ENCODE peak calls at places on chromosomes 1 and 21, in eight cellular contexts. J is K562, D is HepG2, W is A549, S is SK-N-SH, H is IMR-90, Q is H1, M is GM12878. R is an unnamed sample.

GRCh38 chr1:226938903-226939438 is 1.1 kb upstream of the COQ8A start:
- DNase-seq in J (no peak), D (peak; percentile 46), W (peak; percentile 36), S (no peak), H (peak; percentile 55), Q (no peak), M (no peak), R (no peak)

GRCh38 chr1:98704474-98704873 is 43.0 kb downstream of the SNX7 start:
- DNase-seq in J (no peak), D (no peak), W (peak; percentile 30), S (peak; percentile 3), H (peak; percentile 6), Q (no peak), M (no peak), R (peak; percentile 49)

GRCh38 chr1:2639607-2640521 is 7.0 kb upstream of the MMEL1 start:
- DNase-seq in J (no peak), D (no peak), W (no peak), S (no peak), H (no peak), Q (no peak), M (no peak), R (no peak)

GRCh38 chr1:223474804-223475203 is 81.6 kb downstream of the CCDC185 start:
- DNase-seq in J (no peak), D (no peak), W (no peak), S (no peak), H (no peak), Q (no peak), M (no peak), R (no peak)

GRCh38 chr1:44645466-44646244 is 28.6 kb downstream of the TMEM53 start:
- DNase-seq in J (no peak), D (no peak), W (no peak), S (no peak), H (peak; percentile 73), Q (no peak), M (no peak), R (no peak)

GRCh38 chr1:169368406-169368769 is 393 bp downstream of the BLZF1 start:
- DNase-seq in J (peak; percentile 41), D (peak; percentile 2), W (no peak), S (peak; percentile 4), H (peak; percentile 2), Q (no peak), M (peak; percentile 4), R (no peak)

GRCh38 chr1:21084111-21084510 is 92.6 kb downstream of the EIF4G3 start:
- DNase-seq in J (no peak), D (no peak), W (no peak), S (no peak), H (no peak), Q (no peak), M (no peak), R (no peak)

GRCh38 chr1:37153116-37153515 is 118.8 kb upstream of the GRIK3 start:
- DNase-seq in J (no peak), D (no peak), W (no peak), S (no peak), H (no peak), Q (no peak), M (no peak), R (no peak)

GRCh38 chr1:940121-941026 is 16.7 kb downstream of the SAMD11 start:
- DNase-seq in J (peak; percentile 87), D (peak; percentile 27), W (peak; percentile 66), S (peak; percentile 86), H (peak; percentile 62), Q (no peak), M (no peak), R (no peak)

DNA sequence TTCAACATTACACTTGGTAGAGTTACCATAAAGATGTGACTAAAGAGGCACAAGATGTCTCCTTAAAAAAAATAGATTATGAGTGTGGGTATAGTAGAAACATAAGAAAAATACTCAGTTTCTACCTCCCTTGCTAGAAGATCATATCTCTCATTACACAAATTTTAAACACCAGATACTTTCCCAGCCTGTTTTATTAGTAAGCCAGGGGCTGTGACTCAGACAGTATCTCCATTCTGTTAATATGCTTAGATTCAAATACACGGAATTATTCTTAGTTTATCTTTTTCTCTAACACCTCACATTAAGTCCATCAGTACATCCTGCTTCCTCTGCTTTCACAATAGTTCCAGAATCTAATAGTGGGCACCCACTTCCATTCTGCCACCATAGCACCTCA is 561.8 kb upstream of the ADAMTS5 start:
- DNase-seq in J (no peak), D (no peak), W (no peak), S (no peak), H (peak; percentile 61), Q (no peak), M (no peak), R (no peak)
- TF ChIP-seq USF2 in J (no peak), D (no peak), W (no peak), S (no peak), H (no peak), Q (no peak), M (no peak), R (no peak)

GRCh38 chr21:36186506-36187399 is 30.1 kb downstream of the DOP1B start:
- DNase-seq in J (no peak), D (no peak), W (no peak), S (no peak), H (no peak), Q (no peak), M (no peak), R (peak; percentile 20)

GRCh38 chr21:36185498-36185897 is 28.9 kb downstream of the DOP1B start:
- DNase-seq in J (no peak), D (no peak), W (no peak), S (no peak), H (no peak), Q (no peak), M (no peak), R (no peak)

GRCh38 chr21:36188937-36189336 is 32.3 kb downstream of the DOP1B start:
- DNase-seq in J (no peak), D (no peak), W (no peak), S (no peak), H (no peak), Q (no peak), M (no peak), R (no peak)

GRCh38 chr21:36190736-36191135 is 34.1 kb downstream of the DOP1B start:
- DNase-seq in J (no peak), D (no peak), W (no peak), S (no peak), H (no peak), Q (no peak), M (no peak), R (no peak)

GRCh38 chr21:36188081-36188681 is 31.6 kb downstream of the DOP1B start:
- DNase-seq in J (no peak), D (peak; percentile 50), W (peak; percentile 22), S (no peak), H (no peak), Q (no peak), M (no peak), R (no peak)
- TF ChIP-seq USF2 in J (no peak), D (no peak), W (no peak), S (no peak), H (no peak), Q (no peak), M (no peak), R (no peak)

DNA sequence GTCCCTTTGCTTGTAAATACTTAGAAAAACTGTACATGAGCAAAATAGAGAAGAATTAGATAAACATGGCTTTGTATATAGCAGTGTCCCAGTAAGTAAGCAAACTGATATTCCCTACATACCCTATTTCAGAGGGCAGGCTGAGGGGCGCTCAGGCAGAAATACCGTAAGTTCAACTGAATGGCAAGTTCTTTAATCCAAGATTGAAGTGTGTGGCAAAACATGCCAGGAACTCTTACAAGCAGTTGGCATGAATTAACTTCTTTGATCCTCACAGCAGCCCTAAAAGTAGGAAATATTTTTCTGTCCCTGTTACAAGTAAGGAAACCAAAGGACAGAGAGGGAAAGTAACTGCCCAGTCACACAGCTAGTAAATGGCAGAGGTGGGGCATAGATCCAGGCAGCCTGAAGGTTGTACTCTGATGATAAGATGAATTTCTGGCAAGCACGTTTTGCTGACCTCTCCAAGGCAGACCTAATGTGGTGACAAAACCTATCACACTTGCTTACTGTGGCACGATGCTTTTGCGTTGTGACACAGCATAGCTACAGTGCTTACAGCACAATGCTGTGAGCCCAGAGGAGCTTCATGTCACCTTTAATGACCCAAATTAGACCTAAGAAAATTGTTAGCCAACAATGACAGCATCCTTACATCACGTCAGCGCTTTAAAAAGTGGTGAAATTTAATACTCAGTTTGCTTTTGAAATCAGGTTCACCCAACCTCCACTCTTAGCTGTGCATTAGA is 35.0 kb upstream of the THEM4 start:
- DNase-seq in J (peak; percentile 20), D (no peak), W (peak; percentile 43), S (no peak), H (no peak), Q (no peak), M (no peak), R (no peak)
- TF ChIP-seq USF2 in J (no peak), D (no peak), W (no peak), S (no peak), H (no peak), Q (no peak), M (no peak), R (no peak)

GRCh38 chr1:74246266-74246665 is 11.1 kb downstream of the TNNI3K start:
- DNase-seq in J (no peak), D (no peak), W (no peak), S (no peak), H (peak; percentile 6), Q (no peak), M (no peak), R (no peak)
- TF ChIP-seq USF2 in J (no peak), D (no peak), W (no peak), S (no peak), H (no peak), Q (no peak), M (no peak), R (no peak)

GRCh38 chr1:71088645-71089287 is 7.9 kb upstream of the ZRANB2 start:
- DNase-seq in J (no peak), D (no peak), W (no peak), S (no peak), H (no peak), Q (no peak), M (no peak), R (no peak)
- TF ChIP-seq USF2 in J (no peak), D (no peak), W (no peak), S (no peak), H (no peak), Q (no peak), M (no peak), R (no peak)

GRCh38 chr1:163378554-163378953 is 56.8 kb downstream of the NUF2 start:
- DNase-seq in J (no peak), D (no peak), W (no peak), S (no peak), H (no peak), Q (no peak), M (no peak), R (no peak)

GRCh38 chr1:163381487-163382184 is 59.9 kb downstream of the NUF2 start:
- DNase-seq in J (no peak), D (no peak), W (no peak), S (no peak), H (no peak), Q (no peak), M (no peak), R (no peak)

GRCh38 chr1:163379801-163380200 is 58.0 kb downstream of the NUF2 start:
- DNase-seq in J (no peak), D (no peak), W (no peak), S (no peak), H (no peak), Q (no peak), M (no peak), R (no peak)
- TF ChIP-seq USF2 in J (no peak), D (no peak), W (no peak), S (no peak), H (no peak), Q (no peak), M (no peak), R (no peak)